ENCODE peak calls at places on chromosomes 13 and 19, in five cellular contexts. M, X, P, W and A are unnamed samples.

GRCh38 chr13:110150384-110151091 is 156.4 kb downstream of the COL4A1 start:
- DNase-seq in M (no peak), X (no peak), P (no peak), W (no peak), A (no peak)

GRCh38 chr19:13441810-13442512 is 64.3 kb downstream of the CACNA1A start:
- DNase-seq in M (peak; percentile 50), X (no peak), P (peak; percentile 92), W (peak; percentile 11), A (no peak)

GRCh38 chr19:23817519-23817918 is 58.8 kb upstream of the ZNF681 start:
- DNase-seq in M (peak; percentile 59), X (no peak), P (no peak), W (no peak), A (peak; percentile 53)

GRCh38 chr19:44308011-44308410 is 3.2 kb upstream of the ZNF235 start:
- DNase-seq in M (no peak), X (no peak), P (no peak), W (no peak), A (no peak)

GRCh38 chr13:80276371-80277289 is 64.3 kb downstream of the SPRY2 start:
- DNase-seq in M (no peak), X (no peak), P (peak; percentile 13), W (no peak), A (no peak)

GRCh38 chr13:97122381-97122996 is 99.6 kb upstream of the MBNL2 start:
- DNase-seq in M (no peak), X (no peak), P (no peak), W (no peak), A (no peak)

GRCh38 chr19:33402421-33403220 is 29.1 kb downstream of the CEBPG start:
- DNase-seq in M (peak; percentile 46), X (no peak), P (peak; percentile 3), W (no peak), A (peak; percentile 38)

GRCh38 chr19:2475018-2475701 is 767 bp upstream of the GADD45B start:
- DNase-seq in M (peak; percentile 75), X (peak; percentile 54), P (peak; percentile 54), W (no peak), A (no peak)

GRCh38 chr19:45049073-45049736 is 10.4 kb downstream of the CLASRP start:
- DNase-seq in M (no peak), X (no peak), P (no peak), W (no peak), A (no peak)

GRCh38 chr19:47109541-47110375 is 3.8 kb downstream of the ZC3H4 start:
- DNase-seq in M (peak; percentile 69), X (no peak), P (no peak), W (no peak), A (no peak)

GRCh38 chr19:3818479-3818878 is 32.3 kb upstream of the MATK start:
- DNase-seq in M (no peak), X (no peak), P (no peak), W (no peak), A (no peak)

GRCh38 chr19:56951672-56952071 is 111.1 kb upstream of the PEG3 start:
- DNase-seq in M (no peak), X (no peak), P (no peak), W (no peak), A (no peak)

GRCh38 chr19:10191347-10191746 is 3.4 kb downstream of the DNMT1 start:
- DNase-seq in M (no peak), X (no peak), P (no peak), W (peak; percentile 79), A (no peak)

GRCh38 chr19:35446194-35446593 is 1.9 kb upstream of the FFAR2 start:
- DNase-seq in M (no peak), X (no peak), P (no peak), W (no peak), A (no peak)

GRCh38 chr19:11203194-11204075 is 6.1 kb upstream of the KANK2 start:
- DNase-seq in M (peak; percentile 71), X (peak; percentile 77), P (peak; percentile 79), W (peak; percentile 30), A (peak; percentile 69)

GRCh38 chr19:32345261-32346207 is at the start of gene ZNF507:
- DNase-seq in M (peak; percentile 90), X (peak; percentile 87), P (peak; percentile 89), W (no peak), A (peak; percentile 93)
- TF ChIP-seq CTCF in M (no peak), X (peak; percentile 13), P (no peak), W (peak; percentile 11), A (no peak)

GRCh38 chr13:72808917-72809500 is 27.1 kb downstream of the PIBF1 start:
- DNase-seq in M (no peak), X (no peak), P (no peak), W (no peak), A (no peak)
- TF ChIP-seq CTCF in M (no peak), X (peak; percentile 66), P (peak; percentile 79), W (peak; percentile 53), A (peak; percentile 87)

DNA sequence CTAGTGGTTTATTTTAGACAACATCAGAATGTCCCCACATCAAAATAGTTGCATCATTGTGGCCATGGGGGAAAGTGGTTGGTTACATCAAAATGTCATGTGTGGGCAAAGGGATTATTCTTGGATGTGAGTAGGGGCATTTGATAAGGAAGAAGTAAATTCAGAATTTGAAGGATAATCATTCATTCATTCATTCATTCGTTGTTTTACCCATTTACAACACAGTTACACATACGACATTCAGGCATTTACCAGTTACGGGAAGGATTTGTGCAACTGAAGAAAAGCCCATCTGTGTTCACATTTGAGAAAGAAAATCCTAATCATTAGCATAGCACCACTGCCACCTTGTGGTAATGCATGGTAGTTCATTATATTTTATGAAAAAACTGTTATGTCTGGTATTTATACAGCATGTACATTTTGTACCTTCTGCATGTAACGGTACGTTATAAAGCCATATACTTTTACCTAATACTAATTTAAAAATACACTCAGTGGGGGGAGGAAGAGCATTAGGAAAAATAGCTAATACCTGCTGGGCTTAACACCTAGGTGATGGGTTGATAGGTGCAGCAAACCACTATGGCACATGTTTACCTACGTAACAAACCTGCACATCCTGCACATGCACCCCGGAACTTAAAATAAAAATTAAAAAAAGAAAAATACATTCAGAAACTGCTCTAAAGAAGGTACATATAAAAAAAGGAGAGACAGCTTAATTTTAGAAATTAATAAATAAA is 62.1 kb downstream of the DGKH start:
- DNase-seq in M (no peak), X (no peak), P (peak; percentile 33), W (peak; percentile 54), A (no peak)
- TF ChIP-seq CTCF in M (peak; percentile 89), X (peak; percentile 92), P (peak; percentile 82), W (peak; percentile 70), A (peak; percentile 92)

DNA sequence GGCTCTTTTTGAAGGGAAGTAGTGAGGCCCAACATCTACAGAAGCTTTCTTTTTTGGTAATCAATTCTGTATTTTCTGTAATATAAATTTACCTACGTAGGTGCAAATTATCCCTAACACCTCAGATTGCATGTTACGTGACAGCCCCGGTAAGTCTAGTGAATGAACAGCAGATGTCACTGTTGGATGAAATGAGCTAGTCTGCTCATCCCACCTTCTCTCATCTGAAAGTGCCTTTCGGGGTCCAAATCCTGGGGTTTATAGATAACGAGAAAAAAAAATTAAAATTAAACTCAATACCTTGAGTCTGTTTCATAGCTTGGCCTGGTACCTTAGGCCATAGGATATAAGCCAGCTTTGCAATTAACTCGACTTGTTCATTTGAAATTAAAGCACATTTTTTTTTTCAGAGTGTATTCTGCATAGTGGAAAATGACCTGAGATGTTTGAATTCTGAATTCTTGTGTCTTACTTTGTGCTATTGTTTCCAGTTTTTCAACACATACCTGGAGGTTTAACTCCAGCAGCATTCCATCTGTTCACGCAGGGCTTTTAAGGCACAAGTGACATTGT is 548.2 kb downstream of the GPC5 start:
- DNase-seq in M (no peak), X (no peak), P (peak; percentile 15), W (no peak), A (no peak)
- TF ChIP-seq CTCF in M (no peak), X (no peak), P (peak; percentile 70), W (peak; percentile 51), A (peak; percentile 25)